ENCODE peak calls at places on chromosomes 2 and 18, in nine cellular contexts. V is HepG2; C is A549; F is IMR-90; Z is CD8-positive, alpha-beta memory T cell; O is tibial artery; W is PC-9; X is caudate nucleus; G is RWPE1. J is an unnamed sample.
A peak's percentile ranks its signal among the peaks of the same experiment; 100 is the strongest.

GRCh38 chr2:62795341-62795740 is 89.8 kb downstream of the EHBP1 start:
- DNase-seq in V (no peak), C (no peak), F (no peak), Z (no peak), O (no peak), W (no peak), X (no peak), G (no peak), J (no peak)

GRCh38 chr2:138087761-138088602 is 123.7 kb downstream of the HNMT start:
- DNase-seq in V (no peak), C (no peak), F (no peak), Z (no peak), O (no peak), W (no peak), X (no peak), G (no peak), J (no peak)

GRCh38 chr2:226427538-226428307 is 371.9 kb downstream of the IRS1 start:
- DNase-seq in V (peak; percentile 20), C (peak; percentile 73), F (peak; percentile 97), Z (no peak), O (peak; percentile 20), W (peak; percentile 53), X (no peak), G (peak; percentile 67), J (no peak)

GRCh38 chr2:161059388-161059787 is 100.8 kb upstream of the TANK start:
- DNase-seq in V (no peak), C (no peak), F (no peak), Z (no peak), O (no peak), W (no peak), X (no peak), G (no peak), J (no peak)

GRCh38 chr18:77129150-77129551 is 3.4 kb downstream of the MBP start:
- DNase-seq in V (no peak), C (no peak), F (peak; percentile 68), Z (no peak), O (peak; percentile 68), W (peak; percentile 25), X (no peak), G (no peak), J (no peak)

GRCh38 chr2:73703675-73704074 is 33.5 kb downstream of the TPRKB start:
- DNase-seq in V (no peak), C (no peak), F (no peak), Z (no peak), O (no peak), W (no peak), X (no peak), G (no peak), J (no peak)

GRCh38 chr2:97985998-97986397 is 9.8 kb downstream of the TMEM131 start:
- DNase-seq in V (no peak), C (no peak), F (no peak), Z (no peak), O (no peak), W (no peak), X (no peak), G (no peak), J (no peak)

GRCh38 chr2:109275120-109276040 is 146.4 kb downstream of the SH3RF3 start:
- DNase-seq in V (no peak), C (no peak), F (no peak), Z (no peak), O (no peak), W (no peak), X (no peak), G (no peak), J (no peak)

GRCh38 chr2:26693287-26693849 is 846 bp downstream of the KCNK3 start:
- DNase-seq in V (no peak), C (no peak), F (no peak), Z (no peak), O (no peak), W (no peak), X (no peak), G (no peak), J (no peak)

GRCh38 chr2:237904806-237905599 is 45.6 kb downstream of the RAMP1 start:
- DNase-seq in V (no peak), C (no peak), F (peak; percentile 91), Z (no peak), O (peak; percentile 74), W (no peak), X (no peak), G (no peak), J (no peak)

GRCh38 chr18:26540041-26540628 is 8.2 kb downstream of the KCTD1 start:
- DNase-seq in V (no peak), C (peak; percentile 30), F (no peak), Z (no peak), O (no peak), W (no peak), X (no peak), G (peak; percentile 53), J (no peak)

GRCh38 chr2:246489-247145 is 17.2 kb downstream of the SH3YL1 start:
- DNase-seq in V (peak; percentile 81), C (peak; percentile 71), F (peak; percentile 85), Z (no peak), O (no peak), W (peak; percentile 25), X (no peak), G (peak; percentile 38), J (no peak)

GRCh38 chr2:165277860-165278656 is 38.8 kb downstream of the SCN2A start:
- DNase-seq in V (no peak), C (no peak), F (no peak), Z (no peak), O (no peak), W (no peak), X (no peak), G (no peak), J (no peak)

GRCh38 chr18:72833471-72833870 is 34.3 kb downstream of the NETO1 start:
- DNase-seq in V (no peak), C (no peak), F (no peak), Z (no peak), O (no peak), W (no peak), X (no peak), G (no peak), J (no peak)
- H3K27ac ChIP-seq in V (no peak overlapping the region), C (no peak overlapping the region), F (no peak overlapping the region), Z (no peak overlapping the region), O (no peak overlapping the region), W (no peak overlapping the region), X (peak overlapping the region; percentile 26), G (no peak overlapping the region), J (no peak overlapping the region)

DNA sequence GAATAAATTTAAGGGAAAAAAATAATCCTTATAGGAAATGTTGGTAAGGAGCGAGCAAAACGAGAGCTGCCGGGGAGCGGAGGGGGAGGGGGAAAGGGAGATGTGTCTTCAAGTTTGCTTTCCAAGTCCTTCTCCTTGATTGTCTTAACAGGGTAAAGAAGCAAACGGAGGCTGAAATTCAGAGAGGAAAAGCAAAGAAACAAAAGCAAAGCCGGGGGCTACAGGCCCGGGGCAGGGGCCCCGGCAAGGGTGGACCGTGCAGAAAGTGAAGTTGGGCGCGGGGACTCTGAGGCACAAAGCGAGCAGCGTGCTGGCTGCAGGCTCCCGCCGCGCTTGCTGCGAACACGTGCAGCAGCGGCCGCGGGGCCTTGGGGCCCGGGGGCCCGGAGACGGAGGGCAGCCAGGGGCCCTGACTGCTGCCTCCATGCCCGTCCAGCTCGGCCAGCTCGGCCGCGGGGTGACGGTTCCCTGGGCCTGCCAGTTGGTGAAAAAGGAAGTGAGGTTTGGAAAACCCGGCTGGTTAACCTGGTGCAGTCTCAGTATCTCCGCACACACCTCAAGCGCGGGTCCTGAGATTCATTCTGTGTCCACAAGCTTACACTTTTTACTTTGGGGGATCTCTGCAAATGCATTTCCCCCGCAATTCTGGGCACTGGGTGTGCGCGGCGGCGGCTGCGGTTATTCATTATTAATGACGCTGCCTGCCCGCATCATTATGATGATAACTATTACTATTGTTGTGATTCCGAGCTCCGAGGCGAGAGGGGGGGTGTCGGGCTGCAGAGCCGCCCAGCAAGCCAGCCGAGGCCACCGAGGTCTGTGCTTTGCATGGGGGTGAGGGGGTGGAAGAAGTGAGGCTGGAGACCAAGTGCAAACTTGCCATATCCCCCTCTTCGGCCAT is 4.0 kb downstream of the BCL11A start:
- DNase-seq in V (no peak), C (no peak), F (no peak), Z (no peak), O (no peak), W (no peak), X (no peak), G (peak; percentile 20), J (no peak)
- H3K27ac ChIP-seq in V (no peak overlapping the region), C (no peak overlapping the region), F (no peak overlapping the region), Z (no peak overlapping the region), O (no peak overlapping the region), W (no peak overlapping the region), X (peak overlapping the region; percentile 62), G (peak overlapping the region; percentile 62), J (no peak overlapping the region)

DNA sequence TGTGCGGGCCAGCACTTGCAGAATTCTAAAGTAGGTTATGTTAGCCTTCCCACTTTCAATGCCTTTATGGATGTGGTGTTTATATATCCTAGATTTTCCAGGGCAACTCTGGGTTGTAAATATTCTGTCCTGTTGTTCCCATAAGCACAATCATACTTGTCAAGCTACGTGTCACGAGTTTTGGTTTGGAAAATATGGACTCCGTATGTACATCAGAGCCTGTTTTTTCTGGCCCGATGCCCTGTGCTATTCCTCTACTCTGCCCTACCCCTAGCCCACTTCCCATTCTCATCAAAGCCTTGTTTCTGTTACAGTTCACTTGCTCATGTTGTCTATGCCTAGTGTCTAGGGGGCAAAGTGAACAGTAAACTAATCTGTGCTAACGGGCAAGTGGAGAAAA is 27.0 kb upstream of the ZEB2 start:
- DNase-seq in V (no peak), C (no peak), F (peak; percentile 16), Z (no peak), O (no peak), W (no peak), X (no peak), G (no peak), J (no peak)
- H3K27ac ChIP-seq in V (no peak overlapping the region), C (no peak overlapping the region), F (no peak overlapping the region), Z (no peak overlapping the region), O (no peak overlapping the region), W (no peak overlapping the region), X (no peak overlapping the region), G (no peak overlapping the region), J (no peak overlapping the region)

GRCh38 chr2:30298302-30298701 is 67.0 kb downstream of the LBH start:
- DNase-seq in V (no peak), C (no peak), F (no peak), Z (no peak), O (no peak), W (no peak), X (no peak), G (no peak), J (no peak)

GRCh38 chr2:30296496-30296895 is 65.2 kb downstream of the LBH start:
- DNase-seq in V (no peak), C (no peak), F (no peak), Z (no peak), O (no peak), W (no peak), X (no peak), G (no peak), J (no peak)

GRCh38 chr2:30288576-30288975 is 57.2 kb downstream of the LBH start:
- DNase-seq in V (no peak), C (no peak), F (no peak), Z (no peak), O (no peak), W (no peak), X (no peak), G (no peak), J (no peak)

GRCh38 chr2:30293303-30293912 is 62.1 kb downstream of the LBH start:
- DNase-seq in V (no peak), C (peak; percentile 94), F (peak; percentile 100), Z (no peak), O (no peak), W (peak; percentile 48), X (no peak), G (peak; percentile 24), J (no peak)

DNA sequence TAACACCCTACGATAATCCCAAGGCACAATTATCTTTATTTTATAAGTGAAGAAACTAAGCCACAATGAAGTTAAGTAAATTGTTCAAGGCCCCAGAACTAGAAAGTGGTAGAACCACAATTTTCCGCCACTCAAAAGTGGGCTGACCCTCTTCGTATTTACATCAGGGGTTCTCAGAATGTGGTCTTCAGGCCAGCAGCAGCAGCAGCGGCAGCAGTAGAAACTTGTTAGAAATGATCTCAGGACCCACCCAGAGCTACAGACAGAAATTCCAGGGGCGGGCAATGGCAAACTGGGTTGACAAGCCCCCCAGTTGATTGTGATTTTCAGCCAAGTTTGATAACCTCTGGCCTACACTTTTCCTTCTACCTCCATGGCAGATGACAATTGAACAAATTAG is 62.8 kb downstream of the LBH start:
- DNase-seq in V (no peak), C (no peak), F (no peak), Z (no peak), O (no peak), W (no peak), X (no peak), G (no peak), J (no peak)
- H3K27ac ChIP-seq in V (no peak overlapping the region), C (peak overlapping the region; percentile 85), F (peak overlapping the region; percentile 95), Z (no peak overlapping the region), O (no peak overlapping the region), W (peak overlapping the region; percentile 43), X (no peak overlapping the region), G (no peak overlapping the region), J (no peak overlapping the region)